ENCODE peak calls at places on chromosomes 12 and 14, in seven cellular contexts. V is NCI-H1436 treated with DMSO at 0.1 percent for 48 hours, G is H9, S is NCI-H510A treated with DMSO at 0.1 percent for 48 hours, A is gastrocnemius medialis, P is LNCaP clone FGC, Z is HCT116. D is an unnamed sample.

GRCh38 chr12:62799766-62800406 is 135.1 kb downstream of the PPM1H start:
- DNase-seq in V (no peak), G (peak; percentile 60), S (no peak), A (no peak), P (peak; percentile 64), Z (no peak), D (no peak)

GRCh38 chr14:102028733-102029132 is 58.1 kb downstream of the HSP90AA1 start:
- DNase-seq in V (no peak), G (no peak), S (no peak), A (no peak), P (no peak), Z (no peak), D (no peak)

GRCh38 chr12:68406134-68406576 is 74.0 kb upstream of the MDM1 start:
- DNase-seq in V (no peak), G (peak; percentile 43), S (peak; percentile 25), A (peak; percentile 93), P (peak; percentile 70), Z (no peak), D (peak; percentile 14)

GRCh38 chr12:67578976-67579661 is 69.4 kb upstream of the DYRK2 start:
- DNase-seq in V (no peak), G (no peak), S (no peak), A (no peak), P (no peak), Z (no peak), D (no peak)

GRCh38 chr12:82862069-82862841 is 175.5 kb downstream of the TMTC2 start:
- DNase-seq in V (no peak), G (no peak), S (no peak), A (no peak), P (peak; percentile 2), Z (no peak), D (no peak)

GRCh38 chr12:67789266-67789665 is 140.7 kb downstream of the DYRK2 start:
- DNase-seq in V (no peak), G (no peak), S (no peak), A (no peak), P (no peak), Z (no peak), D (no peak)

GRCh38 chr12:4238577-4238976 is 35.0 kb upstream of the CCND2 start:
- DNase-seq in V (no peak), G (no peak), S (no peak), A (no peak), P (no peak), Z (no peak), D (no peak)

GRCh38 chr12:92270501-92270900 is 124.9 kb upstream of the BTG1 start:
- DNase-seq in V (no peak), G (no peak), S (no peak), A (no peak), P (no peak), Z (no peak), D (no peak)

GRCh38 chr12:99381992-99382391 is 265.6 kb upstream of the GARIN6 start:
- DNase-seq in V (no peak), G (no peak), S (no peak), A (no peak), P (no peak), Z (no peak), D (no peak)

GRCh38 chr12:89525002-89525823 is 617 bp upstream of the GALNT4 start:
- DNase-seq in V (peak; percentile 11), G (peak; percentile 71), S (peak; percentile 26), A (no peak), P (no peak), Z (no peak), D (peak; percentile 26)

GRCh38 chr14:55092326-55092725 is 36.7 kb upstream of the LGALS3 start:
- DNase-seq in V (no peak), G (no peak), S (no peak), A (no peak), P (no peak), Z (no peak), D (no peak)

GRCh38 chr14:28772613-28773012 is 6.0 kb downstream of the FOXG1 start:
- DNase-seq in V (peak; percentile 53), G (no peak), S (peak; percentile 67), A (no peak), P (no peak), Z (no peak), D (no peak)

GRCh38 chr14:52055215-52055614 is 13.6 kb downstream of the NID2 start:
- DNase-seq in V (no peak), G (no peak), S (no peak), A (no peak), P (no peak), Z (no peak), D (no peak)

GRCh38 chr14:20583908-20584307 is 3.9 kb downstream of the RNASE11 start:
- DNase-seq in V (no peak), G (no peak), S (no peak), A (no peak), P (no peak), Z (no peak), D (no peak)

GRCh38 chr14:97459180-97459579 is 662.0 kb downstream of the VRK1 start:
- DNase-seq in V (no peak), G (no peak), S (peak; percentile 21), A (no peak), P (no peak), Z (no peak), D (no peak)

GRCh38 chr14:81625343-81625742 is 91.7 kb upstream of the SEL1L start:
- DNase-seq in V (peak; percentile 27), G (no peak), S (peak; percentile 87), A (no peak), P (peak; percentile 32), Z (peak; percentile 15), D (no peak)

GRCh38 chr12:109239179-109239578 is 69.9 kb downstream of the FOXN4 start:
- DNase-seq in V (no peak), G (no peak), S (no peak), A (no peak), P (no peak), Z (no peak), D (no peak)

GRCh38 chr14:73719791-73720190 is 5.6 kb upstream of the PNMA1 start:
- DNase-seq in V (no peak), G (no peak), S (no peak), A (no peak), P (no peak), Z (no peak), D (no peak)

GRCh38 chr12:111438501-111438900 is 32.8 kb downstream of the SH2B3 start:
- DNase-seq in V (no peak), G (no peak), S (peak; percentile 3), A (no peak), P (no peak), Z (no peak), D (no peak)

GRCh38 chr12:124466200-124467128 is 100.9 kb downstream of the NCOR2 start:
- DNase-seq in V (no peak), G (no peak), S (no peak), A (peak; percentile 48), P (no peak), Z (no peak), D (no peak)

GRCh38 chr12:122104844-122105243 is 26.3 kb downstream of the MLXIP start:
- DNase-seq in V (no peak), G (no peak), S (no peak), A (no peak), P (no peak), Z (no peak), D (no peak)

GRCh38 chr12:111029732-111030131 is 109.4 kb upstream of the MYL2 start:
- DNase-seq in V (no peak), G (no peak), S (no peak), A (no peak), P (no peak), Z (no peak), D (no peak)

GRCh38 chr14:34872822-34873590 is 2.2 kb downstream of the BAZ1A start:
- DNase-seq in V (no peak), G (peak; percentile 75), S (peak; percentile 88), A (no peak), P (peak; percentile 40), Z (no peak), D (no peak)

GRCh38 chr14:99971929-99972747 is 93.1 kb upstream of the EVL start:
- DNase-seq in V (no peak), G (no peak), S (no peak), A (no peak), P (no peak), Z (no peak), D (no peak)

GRCh38 chr12:117189725-117190209 is 503 bp downstream of the FBXO21 start:
- DNase-seq in V (no peak), G (no peak), S (peak; percentile 43), A (no peak), P (no peak), Z (no peak), D (no peak)

GRCh38 chr14:38481939-38482678 is 226.2 kb upstream of the CLEC14A start:
- DNase-seq in V (no peak), G (peak; percentile 26), S (peak; percentile 92), A (no peak), P (no peak), Z (no peak), D (no peak)

GRCh38 chr14:41925409-41925808 is 318.7 kb downstream of the LRFN5 start:
- DNase-seq in V (no peak), G (no peak), S (peak; percentile 32), A (no peak), P (no peak), Z (peak; percentile 10), D (no peak)

GRCh38 chr12:120831648-120832267 is 72.4 kb downstream of the SPPL3 start:
- DNase-seq in V (no peak), G (no peak), S (no peak), A (no peak), P (no peak), Z (no peak), D (no peak)

D was measured in occipital lobe.